ENCODE peak calls at places on chromosomes 6 and 20, in four cellular contexts. R is pancreas, E is progenitor cell of endocrine pancreas, K is GM20000. F is an unnamed sample.

GRCh38 chr6:38142178-38142902 is 322.8 kb downstream of the ZFAND3 start:
- DNase-seq in K (no peak), E (no peak), R (no peak), F (no peak)

GRCh38 chr6:33627876-33628275 is 6.8 kb downstream of the ITPR3 start:
- DNase-seq in K (no peak), R (no peak), E (no peak), F (no peak)

GRCh38 chr6:112016335-112016734 is 37.6 kb upstream of the CCN6 start:
- DNase-seq in R (no peak), E (no peak), K (no peak), F (no peak)

GRCh38 chr6:35960192-35960591 is 39.3 kb upstream of the SRPK1 start:
- DNase-seq in R (no peak), E (no peak), K (no peak), F (no peak)

GRCh38 chr6:166627875-166628849 is 1.1 kb upstream of the RPS6KA2 start:
- DNase-seq in E (peak; percentile 62), R (peak; percentile 81), K (peak; percentile 66), F (no peak)

GRCh38 chr6:168582581-168582981 is 141.6 kb downstream of the SMOC2 start:
- DNase-seq in K (no peak), R (no peak), E (no peak), F (no peak)

GRCh38 chr6:20115269-20116005 is 96.8 kb downstream of the MBOAT1 start:
- DNase-seq in R (no peak), E (no peak), K (no peak), F (no peak)

GRCh38 chr20:11373391-11373790 is 544.3 kb upstream of the BTBD3 start:
- DNase-seq in K (no peak), E (no peak), R (peak; percentile 46), F (no peak)

GRCh38 chr6:42745083-42745637 is 743 bp downstream of the TBCC start:
- DNase-seq in K (peak; percentile 16), E (peak; percentile 14), R (no peak), F (peak; percentile 39)

GRCh38 chr20:58482416-58482815 is 32.8 kb downstream of the APCDD1L start:
- DNase-seq in K (no peak), E (no peak), R (no peak), F (no peak)

GRCh38 chr20:19115581-19115980 is 96.9 kb upstream of the SLC24A3 start:
- DNase-seq in E (no peak), K (no peak), R (no peak), F (no peak)

DNA sequence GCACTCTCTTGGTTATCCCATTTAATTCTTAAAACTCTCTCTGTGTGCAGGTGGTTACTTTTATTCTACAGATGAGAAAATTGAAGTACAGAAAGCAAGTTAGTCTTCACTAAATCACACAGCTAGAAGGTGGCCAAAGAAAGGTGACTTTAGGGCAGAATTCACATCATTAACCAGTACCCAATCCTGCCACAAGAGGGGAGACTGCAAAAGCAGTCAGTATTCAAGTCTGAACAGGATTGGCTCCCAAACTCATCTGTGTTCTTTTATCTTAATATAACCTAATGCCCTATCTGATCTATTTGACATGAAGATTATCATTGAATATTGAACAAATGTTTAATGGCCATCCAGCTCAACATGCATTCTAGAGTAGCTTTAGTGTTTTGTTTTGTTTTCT is 225.3 kb upstream of the FAM83B start:
- DNase-seq in R (no peak), K (no peak), E (no peak), F (no peak)
- TF ChIP-seq CTCF in R (peak; percentile 13), K (no peak), E (peak; percentile 44), F (no peak)

GRCh38 chr6:100657678-100658330 is 193.1 kb upstream of the SIM1 start:
- DNase-seq in K (no peak), R (no peak), E (no peak), F (no peak)
- TF ChIP-seq CTCF in K (peak; percentile 18), R (peak; percentile 19), E (peak; percentile 63), F (peak; percentile 21)

DNA sequence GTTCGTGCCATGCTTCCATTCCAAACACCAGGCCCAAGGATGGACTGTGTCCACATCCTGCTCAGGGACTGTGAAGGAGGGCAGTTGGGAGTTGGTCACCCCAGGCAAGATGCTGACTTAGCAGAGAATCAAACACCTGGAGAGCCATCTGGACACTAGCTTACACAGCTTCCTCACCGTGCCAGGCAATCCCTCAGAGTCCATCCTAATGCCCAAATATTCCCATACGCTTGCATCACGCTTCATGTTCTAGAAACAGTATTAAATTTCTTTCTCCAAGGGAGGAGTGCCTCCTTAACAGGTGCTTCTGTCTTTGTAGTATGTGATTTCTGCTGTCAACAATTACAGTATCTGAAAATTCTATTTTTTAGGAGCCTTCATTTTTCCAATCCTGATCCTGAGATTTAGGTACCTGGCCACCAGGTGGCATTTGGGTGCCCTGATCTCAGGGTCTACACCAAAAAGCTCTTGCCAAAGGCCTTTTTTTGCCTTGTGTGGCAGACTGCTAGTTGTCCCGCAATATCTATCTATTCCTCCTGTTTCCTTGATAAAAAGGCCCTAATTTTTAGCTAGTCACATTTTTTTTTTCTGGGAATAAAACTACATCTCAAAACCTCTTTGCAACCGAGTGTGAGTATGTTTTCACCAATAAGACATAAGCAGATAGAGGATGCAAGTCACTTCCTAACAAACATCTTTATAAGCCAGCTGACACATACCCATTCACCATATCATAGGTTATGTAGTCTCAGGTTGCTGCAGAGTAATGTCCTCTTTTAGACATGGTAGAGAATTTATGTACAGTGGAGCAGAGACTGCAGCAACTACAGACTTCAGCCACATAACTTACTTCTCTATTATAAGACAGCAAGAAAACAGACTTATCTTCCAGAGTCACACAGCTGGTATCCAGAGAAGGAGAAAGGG is 85.0 kb downstream of the PREP start:
- DNase-seq in R (no peak), E (no peak), K (no peak), F (no peak)
- TF ChIP-seq CTCF in R (peak; percentile 39), E (peak; percentile 63), K (no peak), F (peak; percentile 14)

DNA sequence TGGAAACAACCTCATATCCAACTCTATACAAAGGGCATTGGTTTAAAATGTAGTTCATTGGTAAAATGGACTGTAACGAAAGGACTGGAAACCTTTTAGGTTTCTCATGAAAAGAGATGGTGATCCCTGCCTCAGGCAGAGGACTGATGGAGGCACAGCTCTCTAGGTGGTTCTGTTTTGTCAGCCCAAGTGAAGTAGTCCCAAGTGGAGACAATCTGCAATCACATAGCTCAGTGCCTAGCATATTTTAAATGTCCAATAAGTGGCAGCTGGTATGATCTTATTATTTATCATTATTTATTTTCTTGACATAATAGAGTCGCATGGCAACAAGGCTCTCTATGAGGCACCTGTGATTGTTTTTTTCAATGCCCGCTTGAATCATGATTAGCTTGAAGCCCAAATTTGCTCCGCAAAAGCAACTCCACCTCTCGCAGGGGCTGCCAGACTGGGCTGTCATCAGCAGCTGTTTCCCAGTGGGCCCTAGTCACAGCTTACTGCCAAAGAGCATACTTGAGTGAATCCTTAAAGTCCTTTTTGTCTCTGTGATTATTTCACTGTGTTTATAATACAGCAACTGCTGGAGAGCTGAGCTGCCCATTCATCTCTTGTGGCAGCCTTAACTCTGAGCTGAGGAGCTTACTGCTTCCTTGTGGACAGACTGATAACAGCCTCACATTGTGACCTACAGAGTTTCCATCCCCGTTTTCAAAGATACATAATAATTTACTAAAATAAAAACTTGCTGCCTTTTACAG is 19.7 kb upstream of the ENPP1 start:
- DNase-seq in E (no peak), R (no peak), K (no peak), F (no peak)
- TF ChIP-seq CTCF in E (no peak), R (no peak), K (no peak), F (no peak)

GRCh38 chr20:24617757-24618450 is 148.5 kb downstream of the SYNDIG1 start:
- DNase-seq in K (no peak), R (no peak), E (no peak), F (no peak)
- TF ChIP-seq CTCF in K (no peak), R (no peak), E (no peak), F (no peak)

GRCh38 chr6:52503344-52503747 is 73.5 kb downstream of the TRAM2 start:
- DNase-seq in E (no peak), R (no peak), K (no peak), F (no peak)
- TF ChIP-seq CTCF in E (no peak), R (no peak), K (no peak), F (no peak)

F was measured in natural killer cell.